ENCODE peak calls at places on chromosomes 4 and X, in four cellular contexts. P, G, K and H are unnamed samples.

GRCh38 chrX:3518870-3519269 is 172.4 kb upstream of the MXRA5 start:
- DNase-seq in K (peak; percentile 96), G (no peak), P (peak; percentile 62), H (peak; percentile 87)

GRCh38 chr4:17335371-17335770 is 176.5 kb downstream of the QDPR start:
- DNase-seq in K (no peak), G (no peak), P (no peak), H (no peak)

GRCh38 chr4:147730333-147730732 is 1.6 kb upstream of the ARHGAP10 start:
- DNase-seq in G (no peak), P (no peak), K (no peak), H (no peak)

GRCh38 chrX:65697915-65698796 is 30.7 kb downstream of the MSN start:
- DNase-seq in P (no peak), K (peak; percentile 50), G (peak; percentile 64), H (no peak)

GRCh38 chr4:176134670-176135069 is 60.7 kb downstream of the SPATA4 start:
- DNase-seq in K (no peak), P (no peak), G (no peak), H (no peak)

GRCh38 chrX:45322382-45322781 is 121.7 kb upstream of the DIPK2B start:
- DNase-seq in P (peak; percentile 45), G (no peak), K (peak; percentile 75), H (peak; percentile 77)

GRCh38 chr4:144575181-144575580 is 70.8 kb upstream of the HHIP start:
- DNase-seq in P (no peak), G (no peak), K (no peak), H (peak; percentile 23)

GRCh38 chrX:152632445-152633097 is 5.1 kb upstream of the GABRQ start:
- DNase-seq in P (peak; percentile 72), G (peak; percentile 32), K (peak; percentile 15), H (peak; percentile 69)

GRCh38 chr4:102625232-102625930 is 124.2 kb downstream of the NFKB1 start:
- DNase-seq in P (peak; percentile 36), G (peak; percentile 57), K (no peak), H (peak; percentile 44)

GRCh38 chr4:58590714-58591113 is 1480.5 kb upstream of the IGFBP7 start:
- DNase-seq in G (no peak), P (no peak), K (no peak), H (peak; percentile 87)

GRCh38 chr4:150381671-150382427 is 200.1 kb upstream of the MAB21L2 start:
- DNase-seq in G (no peak), P (no peak), K (peak; percentile 53), H (peak; percentile 10)

GRCh38 chr4:98275129-98275528 is 13.9 kb downstream of the RAP1GDS1 start:
- DNase-seq in P (no peak), G (no peak), K (no peak), H (no peak)

GRCh38 chr4:138297743-138298405 is 55.7 kb upstream of the SLC7A11 start:
- DNase-seq in P (no peak), G (no peak), K (no peak), H (no peak)

GRCh38 chrX:11423362-11423818 is 130.2 kb downstream of the AMELX start:
- DNase-seq in G (no peak), K (peak; percentile 84), P (peak; percentile 2), H (peak; percentile 30)

GRCh38 chr4:36321176-36321575 is 39.8 kb downstream of the DTHD1 start:
- DNase-seq in P (no peak), K (no peak), G (no peak), H (no peak)

GRCh38 chrX:53494427-53494826 is 60.3 kb upstream of the HSD17B10 start:
- DNase-seq in P (no peak), K (no peak), G (no peak), H (peak; percentile 35)

GRCh38 chr4:43113196-43113595 is 220.7 kb downstream of the GRXCR1 start:
- DNase-seq in G (no peak), P (no peak), K (no peak), H (no peak)

GRCh38 chr4:66562276-66562806 is 892.1 kb upstream of the EPHA5 start:
- DNase-seq in G (no peak), P (no peak), K (peak; percentile 88), H (peak; percentile 11)

GRCh38 chr4:37268311-37268710 is 23.8 kb downstream of the NWD2 start:
- DNase-seq in K (no peak), G (no peak), P (no peak), H (peak; percentile 34)

GRCh38 chr4:10083861-10084641 is 32.5 kb downstream of the WDR1 start:
- DNase-seq in P (no peak), K (no peak), G (no peak), H (no peak)

GRCh38 chrX:45300638-45301037 is 100.0 kb upstream of the DIPK2B start:
- DNase-seq in K (no peak), G (no peak), P (no peak), H (no peak)

GRCh38 chr4:26829018-26829417 is 31.6 kb upstream of the STIM2 start:
- DNase-seq in P (no peak), K (no peak), G (no peak), H (no peak)

GRCh38 chrX:149092179-149092578 is 412.9 kb downstream of the IDS start:
- DNase-seq in P (no peak), K (no peak), G (no peak), H (no peak)

GRCh38 chr4:71524746-71525145 is 185.9 kb downstream of the SLC4A4 start:
- DNase-seq in G (no peak), P (no peak), K (no peak), H (no peak)

GRCh38 chr4:149897784-149898183 is 82.1 kb upstream of the IQCM start:
- DNase-seq in K (peak; percentile 22), P (no peak), G (no peak), H (peak; percentile 47)

GRCh38 chrX:2283111-2283847 is 217.5 kb downstream of the DHRSX start:
- DNase-seq in G (no peak), P (no peak), K (peak; percentile 59), H (no peak)

GRCh38 chr4:110801591-110801990 is 178.7 kb upstream of the PITX2 start:
- DNase-seq in P (no peak), G (no peak), K (no peak), H (no peak)

DNA sequence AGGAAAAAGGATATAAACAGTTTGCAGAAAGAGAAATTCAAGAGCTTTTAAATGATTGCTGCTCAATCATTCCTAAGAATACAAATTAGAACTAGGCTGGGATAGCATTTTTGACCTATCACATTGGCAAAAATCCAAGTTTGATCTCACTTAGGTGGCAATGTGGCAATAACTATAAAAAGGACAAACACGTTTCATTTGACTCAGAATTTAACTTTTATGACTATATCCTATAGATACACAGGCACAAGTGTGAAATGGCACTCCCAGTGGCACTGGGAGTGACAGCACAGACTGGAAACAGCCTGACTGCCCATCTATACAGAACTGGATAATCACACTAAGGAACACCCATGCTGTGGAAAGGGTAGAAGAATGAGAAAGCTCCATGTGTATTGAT is 11.1 kb downstream of the CENPU start:
- DNase-seq in K (no peak), P (no peak), G (no peak), H (no peak)
- TF ChIP-seq CTCF in K (no peak), P (no peak), G (no peak), H (no peak)

DNA sequence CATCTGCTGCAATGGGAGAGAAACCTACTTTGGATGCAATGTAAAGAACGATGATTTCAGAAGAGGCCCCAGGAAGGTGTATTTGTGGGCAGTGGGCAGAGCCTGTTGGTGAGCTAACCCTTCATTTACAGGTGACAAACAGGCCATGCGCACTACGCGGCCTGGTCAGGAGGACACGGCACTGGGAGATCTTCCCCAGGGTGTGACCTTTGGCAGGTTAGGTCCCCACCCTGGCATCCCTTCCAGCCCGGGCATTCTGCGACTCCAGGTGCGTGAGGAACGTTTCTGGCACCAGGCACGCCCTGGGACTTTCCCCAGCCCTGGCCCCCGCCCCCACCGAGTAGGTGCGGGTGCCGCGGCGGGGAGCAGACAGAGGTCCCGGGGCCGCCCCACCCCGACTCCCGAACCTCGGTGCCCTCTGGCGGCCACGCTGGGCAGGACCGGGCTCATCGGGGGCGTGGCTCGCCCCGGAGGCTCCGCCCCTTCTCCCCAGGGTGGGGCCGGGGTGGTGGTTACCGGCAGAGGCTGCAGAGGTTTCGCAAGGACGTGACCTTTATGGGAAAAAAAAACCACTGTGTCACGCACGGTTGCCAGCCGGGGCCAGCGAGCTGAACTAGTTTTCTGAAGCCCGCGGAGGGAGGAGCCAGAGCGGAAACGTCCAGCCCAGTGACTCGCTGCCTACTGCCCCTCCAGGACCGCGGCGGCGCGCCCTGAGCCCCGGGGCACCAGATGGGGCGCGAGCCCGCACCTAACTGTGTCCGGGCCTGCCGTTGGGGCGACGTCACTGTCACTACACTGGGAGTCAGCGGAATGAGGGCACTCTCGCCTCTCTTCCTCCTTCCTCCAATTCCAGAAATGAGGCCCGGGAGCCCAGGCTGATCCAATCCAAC is 5.0 kb upstream of the NYX start:
- DNase-seq in P (peak; percentile 92), K (peak; percentile 54), G (peak; percentile 88), H (peak; percentile 92)
- TF ChIP-seq CTCF in P (peak; percentile 40), K (peak; percentile 39), G (peak; percentile 62), H (peak; percentile 34)

GRCh38 chrX:49919617-49920016 is 2.8 kb upstream of the CLCN5 start:
- DNase-seq in K (peak; percentile 50), P (peak; percentile 29), G (peak; percentile 34), H (peak; percentile 44)

GRCh38 chrX:49910344-49910743 is 12.1 kb upstream of the CLCN5 start:
- DNase-seq in G (no peak), K (no peak), P (no peak), H (no peak)

GRCh38 chrX:49912866-49913265 is 9.5 kb upstream of the CLCN5 start:
- DNase-seq in K (no peak), G (no peak), P (no peak), H (no peak)

GRCh38 chrX:49912086-49912485 is 10.3 kb upstream of the CLCN5 start:
- DNase-seq in K (no peak), G (no peak), P (no peak), H (no peak)

GRCh38 chrX:49915352-49916222 is 6.8 kb upstream of the CLCN5 start:
- DNase-seq in G (peak; percentile 37), P (peak; percentile 52), K (peak; percentile 35), H (peak; percentile 72)
- TF ChIP-seq CTCF in G (peak; percentile 75), P (peak; percentile 67), K (peak; percentile 74), H (peak; percentile 79)

GRCh38 chr4:1579834-1580686 is 104.1 kb downstream of the FAM53A start:
- DNase-seq in K (peak; percentile 45), G (peak; percentile 93), P (peak; percentile 65), H (peak; percentile 92)

GRCh38 chr4:1576961-1577814 is 106.9 kb downstream of the FAM53A start:
- DNase-seq in G (no peak), K (no peak), P (no peak), H (no peak)

GRCh38 chr4:1578301-1578781 is 105.8 kb downstream of the FAM53A start:
- DNase-seq in P (no peak), K (no peak), G (no peak), H (no peak)

GRCh38 chr4:1577818-1578217 is 106.3 kb downstream of the FAM53A start:
- DNase-seq in K (no peak), G (no peak), P (no peak), H (no peak)

DNA sequence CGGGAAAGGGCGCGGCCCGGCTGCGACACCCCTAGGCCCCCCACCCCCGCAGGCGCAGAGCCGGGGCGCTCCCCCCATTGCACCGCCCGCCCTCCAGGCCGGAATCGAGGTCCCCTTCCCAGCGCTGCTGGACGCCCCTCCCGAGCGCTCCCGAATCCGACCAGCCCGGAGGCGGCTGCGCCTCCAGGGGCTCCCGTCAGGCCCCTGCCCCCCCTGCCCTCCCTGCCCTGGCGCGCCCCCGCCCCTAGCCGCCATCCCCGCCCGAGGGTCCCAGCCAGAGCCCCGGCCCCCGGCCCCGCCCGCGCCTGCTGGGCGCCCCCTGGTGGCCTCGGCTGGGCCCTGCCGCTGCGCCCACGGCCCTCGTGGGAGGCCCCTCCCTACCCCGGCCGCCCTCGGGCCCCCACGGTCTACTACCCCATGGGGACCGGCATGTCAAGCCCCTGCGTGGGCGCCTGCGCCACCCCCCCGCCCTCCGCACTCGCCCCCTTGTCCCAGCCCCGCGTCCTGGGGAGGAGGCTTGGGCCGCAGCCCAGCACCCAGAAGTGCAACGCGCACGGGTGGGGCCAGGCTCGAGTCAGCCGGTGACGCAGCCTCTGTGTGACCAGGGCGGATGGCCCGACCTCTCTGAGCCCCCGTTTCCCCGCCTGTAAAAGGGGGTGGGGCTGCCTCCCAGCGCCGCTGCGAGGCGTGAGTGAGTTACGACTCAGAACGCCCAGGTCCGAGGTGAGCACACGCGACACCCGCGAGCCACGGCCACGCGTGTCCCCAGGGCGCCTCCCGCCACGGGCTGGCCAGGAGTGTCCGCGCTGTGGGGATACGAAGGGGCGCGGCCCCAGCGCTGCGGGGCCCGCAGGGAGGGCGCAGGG is 104.9 kb downstream of the FAM53A start:
- DNase-seq in G (peak; percentile 73), K (peak; percentile 45), P (peak; percentile 39), H (peak; percentile 68)
- TF ChIP-seq CTCF in G (peak; percentile 44), K (no peak), P (peak; percentile 63), H (peak; percentile 68)